ENCODE peak calls at places on chromosome 16, in ten cellular contexts. Y is fibroblast of pulmonary artery, T is progenitor cell of endocrine pancreas, M is HFFc6, X is psoas muscle, R is NB4, U is A549, C is hepatocyte, F is SK-N-SH, L is prostate gland. D is an unnamed sample.

GRCh38 chr16:63292036-63292435 is 1255.8 kb upstream of the CDH8 start:
- DNase-seq in Y (no peak), F (no peak), X (no peak), U (no peak), M (no peak), R (no peak), C (no peak), T (no peak), L (no peak), D (no peak)

GRCh38 chr16:27449434-27450188 is 47.6 kb downstream of the IL21R start:
- DNase-seq in L (no peak), T (no peak), X (no peak), U (no peak), R (peak), F (no peak), Y (no peak), M (no peak), C (no peak), D (no peak)

GRCh38 chr16:27740496-27741201 is 190.7 kb downstream of the KATNIP start:
- DNase-seq in X (no peak), L (no peak), C (no peak), R (no peak), U (no peak), M (no peak), Y (no peak), F (no peak), T (no peak), D (no peak)

GRCh38 chr16:68062910-68063393 is 22.2 kb upstream of the NFATC3 start:
- DNase-seq in X (no peak), M (no peak), R (peak), Y (no peak), U (no peak), F (no peak), L (no peak), T (no peak), C (no peak), D (no peak)

GRCh38 chr16:70644763-70645597 is 1.4 kb upstream of the IL34 start:
- DNase-seq in R (no peak), M (no peak), T (no peak), L (no peak), U (no peak), F (peak), X (no peak), C (no peak), Y (no peak), D (no peak)

GRCh38 chr16:11133344-11133921 is 122.6 kb downstream of the SOCS1 start:
- DNase-seq in M (peak), L (peak), X (peak), T (no peak), U (no peak), Y (peak), C (peak), R (no peak), F (no peak), D (peak)

GRCh38 chr16:66894948-66895696 is 14.8 kb downstream of the PDP2 start:
- DNase-seq in T (peak), U (peak), Y (peak), R (peak), C (peak), M (peak), F (peak), X (peak), L (peak), D (no peak)

GRCh38 chr16:66131895-66132294 is 234.6 kb upstream of the CDH5 start:
- DNase-seq in R (no peak), X (no peak), U (no peak), F (no peak), Y (no peak), M (peak), T (no peak), C (no peak), L (no peak), D (no peak)

GRCh38 chr16:68470461-68471150 is 22.3 kb upstream of the SMPD3 start:
- DNase-seq in M (no peak), X (peak), U (no peak), Y (no peak), T (no peak), L (no peak), C (no peak), R (peak), F (no peak), D (no peak)

GRCh38 chr16:31371619-31372484 is 16.9 kb downstream of the ITGAX start:
- DNase-seq in U (no peak), M (no peak), F (no peak), C (no peak), Y (no peak), L (no peak), T (no peak), R (no peak), X (no peak), D (no peak)

GRCh38 chr16:3182608-3183444 is 5.2 kb upstream of the OR1F1 start:
- DNase-seq in C (no peak), F (peak), L (no peak), R (peak), M (peak), Y (peak), T (no peak), X (no peak), U (peak), D (no peak)

GRCh38 chr16:88527186-88527936 is 42.8 kb upstream of the ZC3H18 start:
- DNase-seq in U (peak), X (peak), R (peak), T (peak), Y (peak), M (peak), C (peak), L (peak), F (peak), D (no peak)

GRCh38 chr16:66422366-66422765 is 4.7 kb upstream of the BEAN1 start:
- DNase-seq in R (no peak), C (no peak), L (no peak), Y (no peak), M (no peak), U (no peak), X (no peak), F (no peak), T (no peak), D (no peak)

GRCh38 chr16:55046146-55046460 is 115.4 kb downstream of the IRX5 start:
- DNase-seq in Y (no peak), T (no peak), F (no peak), U (no peak), L (no peak), R (no peak), X (no peak), C (no peak), M (no peak), D (no peak)

GRCh38 chr16:55047903-55048497 is 117.3 kb downstream of the IRX5 start:
- DNase-seq in Y (no peak), L (no peak), T (no peak), X (no peak), M (no peak), F (no peak), U (no peak), C (no peak), R (no peak), D (no peak)

GRCh38 chr16:55047331-55047730 is 116.7 kb downstream of the IRX5 start:
- DNase-seq in M (no peak), Y (no peak), F (no peak), L (no peak), U (no peak), X (no peak), T (no peak), R (no peak), C (no peak), D (no peak)

GRCh38 chr16:55045329-55046145 is 114.9 kb downstream of the IRX5 start:
- DNase-seq in R (no peak), U (no peak), C (no peak), Y (no peak), F (no peak), T (no peak), X (no peak), L (no peak), M (no peak), D (no peak)

GRCh38 chr16:55046513-55046912 is 115.8 kb downstream of the IRX5 start:
- DNase-seq in X (no peak), R (no peak), M (no peak), Y (no peak), T (no peak), C (no peak), F (no peak), L (no peak), U (no peak), D (peak)
- TF ChIP-seq CTCF in X (no peak), R (no peak), M (no peak), Y (no peak), T (no peak), C (no peak), F (no peak), L (no peak), U (no peak), D (no peak)

DNA sequence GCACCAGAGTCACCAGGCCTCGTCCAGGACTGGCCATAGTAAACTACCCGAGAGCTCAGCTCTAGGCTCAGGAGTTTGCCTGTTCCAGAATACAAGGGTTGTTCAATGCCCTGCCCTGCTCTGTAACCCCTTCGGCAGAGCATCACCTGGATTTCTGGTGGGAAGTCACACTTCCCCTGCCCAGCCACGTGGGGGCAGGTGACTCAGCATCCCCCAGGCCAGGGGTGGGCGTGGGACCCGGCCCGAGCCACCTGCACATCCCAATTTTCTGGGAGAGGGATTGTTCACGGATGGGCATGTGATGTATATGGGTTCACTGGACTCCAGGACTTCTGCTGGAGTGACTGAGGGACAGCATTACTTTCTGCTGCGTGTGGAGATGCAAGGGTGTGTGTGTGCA is 25.8 kb downstream of the COX4I1 start:
- DNase-seq in L (no peak), R (no peak), F (no peak), Y (no peak), C (no peak), U (no peak), T (no peak), X (no peak), M (no peak), D (no peak)
- TF ChIP-seq CTCF in L (no peak), R (no peak), F (no peak), Y (no peak), C (no peak), U (no peak), T (peak), X (no peak), M (peak), D (no peak)

GRCh38 chr16:813204-813915 is 12.8 kb upstream of the GNG13 start:
- DNase-seq in R (no peak), Y (peak), M (peak), U (no peak), L (no peak), F (peak), X (peak), C (peak), T (peak), D (no peak)
- TF ChIP-seq CTCF in R (peak), Y (peak), M (peak), U (peak), L (peak), F (peak), X (peak), C (peak), T (peak), D (peak)

GRCh38 chr16:30186782-30187555 is 3.6 kb downstream of the CORO1A start:
- DNase-seq in U (peak), Y (peak), F (peak), X (peak), C (peak), L (peak), R (peak), M (peak), T (peak), D (no peak)

GRCh38 chr16:30185683-30186421 is 2.5 kb downstream of the CORO1A start:
- DNase-seq in Y (no peak), R (peak), X (peak), T (no peak), C (no peak), U (no peak), F (peak), L (no peak), M (no peak), D (no peak)

GRCh38 chr16:30187971-30188561 is 4.7 kb downstream of the CORO1A start:
- DNase-seq in L (no peak), M (no peak), C (no peak), T (no peak), X (no peak), F (no peak), R (no peak), Y (no peak), U (no peak), D (no peak)

GRCh38 chr16:30186444-30186781 is 3.0 kb downstream of the CORO1A start:
- DNase-seq in M (no peak), L (no peak), X (no peak), C (no peak), F (no peak), Y (no peak), T (no peak), U (no peak), R (no peak), D (no peak)

GRCh38 chr16:30187556-30187865 is 4.1 kb downstream of the CORO1A start:
- DNase-seq in L (no peak), R (no peak), T (no peak), M (no peak), F (no peak), Y (no peak), U (no peak), C (no peak), X (no peak), D (no peak)
- TF ChIP-seq CTCF in L (no peak), R (no peak), T (no peak), M (peak), F (no peak), Y (no peak), U (no peak), C (no peak), X (no peak), D (no peak)

DNA sequence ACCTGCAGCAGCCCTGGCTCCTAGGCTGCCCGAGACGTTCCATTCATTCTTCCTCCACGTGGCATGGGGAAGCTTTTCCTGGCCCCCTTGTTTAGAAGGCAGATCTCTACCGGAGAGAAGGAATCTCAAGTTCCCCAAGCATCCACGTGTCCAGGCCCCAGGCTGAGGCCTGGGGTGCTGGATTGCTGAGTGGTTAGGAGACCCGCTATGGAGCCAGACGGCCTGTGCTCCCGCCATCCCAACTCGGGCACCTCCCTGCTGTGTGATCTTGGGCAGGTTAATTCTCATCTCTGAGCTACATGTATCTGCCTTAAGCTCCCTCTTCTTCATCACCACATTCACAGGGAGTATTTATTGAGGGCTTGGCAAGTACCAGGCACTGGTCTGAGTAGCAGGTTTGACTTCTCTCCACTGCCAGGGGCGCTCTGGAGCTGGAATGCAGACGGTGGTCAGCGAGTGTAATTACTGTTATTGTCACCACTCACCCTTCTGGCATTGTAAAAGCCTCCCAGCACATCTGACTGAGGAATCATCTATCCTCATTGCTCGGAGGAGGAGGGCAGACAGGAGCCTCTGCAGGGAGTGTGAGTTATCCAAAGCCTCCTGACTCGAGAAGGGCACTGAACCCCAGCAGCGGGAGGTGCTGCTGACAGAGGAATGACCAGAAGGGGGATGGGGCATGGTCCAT is 1.1 kb upstream of the ADGRG1 start:
- DNase-seq in T (no peak), M (peak), L (no peak), R (peak), U (peak), F (peak), Y (peak), X (no peak), C (no peak), D (no peak)
- TF ChIP-seq CTCF in T (peak), M (peak), L (no peak), R (no peak), U (no peak), F (peak), Y (peak), X (no peak), C (no peak), D (peak)